ENCODE peak calls at places on chromosomes 4 and X, in four cellular contexts. M, T, C and H are unnamed samples.

GRCh38 chr4:32002037-32002747 is 1282.0 kb downstream of the PCDH7 start:
- DNase-seq in M (no peak), T (no peak), C (no peak), H (no peak)

GRCh38 chr4:7112656-7113055 is 44.8 kb upstream of the GRPEL1 start:
- DNase-seq in M (no peak), T (no peak), C (no peak), H (no peak)

GRCh38 chr4:175998782-175999181 is 66.9 kb upstream of the WDR17 start:
- DNase-seq in M (no peak), T (peak; percentile 43), C (no peak), H (no peak)

GRCh38 chrX:38347136-38347535 is 5.3 kb upstream of the OTC start:
- DNase-seq in M (no peak), T (no peak), C (no peak), H (no peak)

GRCh38 chr4:38390962-38391361 is 273.0 kb upstream of the KLF3 start:
- DNase-seq in M (peak; percentile 27), T (no peak), C (no peak), H (no peak)

GRCh38 chrX:16828126-16828908 is 41.8 kb downstream of the RBBP7 start:
- DNase-seq in M (no peak), T (no peak), C (no peak), H (no peak)

GRCh38 chr4:11631416-11631815 is 202.7 kb upstream of the HS3ST1 start:
- DNase-seq in M (no peak), T (no peak), C (no peak), H (no peak)

GRCh38 chrX:145524931-145525330 is 277.6 kb downstream of the SPANXN1 start:
- DNase-seq in M (no peak), T (no peak), C (no peak), H (no peak)

GRCh38 chrX:17376381-17377046 is 1.5 kb downstream of the NHS start:
- DNase-seq in M (no peak), T (no peak), C (no peak), H (no peak)

GRCh38 chr4:54109226-54110018 is 9.5 kb downstream of the GSX2 start:
- DNase-seq in M (no peak), T (no peak), C (no peak), H (no peak)

GRCh38 chrX:25523574-25523973 is 507.8 kb upstream of the ARX start:
- DNase-seq in M (peak; percentile 42), T (peak; percentile 3), C (no peak), H (peak; percentile 37)

GRCh38 chr4:1763070-1763549 is 30.0 kb upstream of the FGFR3 start:
- DNase-seq in M (no peak), T (no peak), C (no peak), H (no peak)

GRCh38 chr4:35463251-35463952 is 780.9 kb downstream of the ARAP2 start:
- DNase-seq in M (no peak), T (no peak), C (no peak), H (no peak)

GRCh38 chrX:25204182-25204581 is 188.4 kb upstream of the ARX start:
- DNase-seq in M (no peak), T (no peak), C (no peak), H (peak; percentile 20)

GRCh38 chr4:2378898-2379297 is 39.5 kb downstream of the ZFYVE28 start:
- DNase-seq in M (no peak), T (no peak), C (no peak), H (no peak)

GRCh38 chr4:128871948-128872347 is 62.4 kb downstream of the JADE1 start:
- DNase-seq in M (no peak), T (no peak), C (no peak), H (no peak)

GRCh38 chr4:165398570-165398969 is 19.8 kb downstream of the CPE start:
- DNase-seq in M (no peak), T (no peak), C (no peak), H (peak; percentile 59)
- TF ChIP-seq TCF12 in M (no peak), T (no peak), C (no peak), H (no peak)

GRCh38 chr4:122759639-122760310 is 27.3 kb downstream of the BBS12 start:
- DNase-seq in M (no peak), T (no peak), C (no peak), H (no peak)
- TF ChIP-seq CTCF in M (no peak), T (no peak), C (peak; percentile 4), H (peak; percentile 57)

GRCh38 chr4:92304073-92304472 is 307 bp downstream of the GRID2 start:
- DNase-seq in M (no peak), T (no peak), C (no peak), H (peak; percentile 42)
- TF ChIP-seq TCF12 in M (no peak), T (no peak), C (no peak), H (no peak)

GRCh38 chr4:109916003-109916399 is 3.3 kb downstream of the EGF start:
- DNase-seq in M (no peak), T (no peak), C (no peak), H (no peak)

GRCh38 chr4:109915385-109916002 is 2.8 kb downstream of the EGF start:
- DNase-seq in M (no peak), T (no peak), C (no peak), H (no peak)

GRCh38 chr4:109914356-109914755 is 1.7 kb downstream of the EGF start:
- DNase-seq in M (no peak), T (no peak), C (no peak), H (no peak)

GRCh38 chr4:109912706-109913621 is at the start of gene EGF:
- DNase-seq in M (no peak), T (no peak), C (no peak), H (no peak)

GRCh38 chr4:109913842-109914241 is 1.2 kb downstream of the EGF start:
- DNase-seq in M (no peak), T (no peak), C (no peak), H (no peak)
- TF ChIP-seq CTCF in M (no peak), T (no peak), C (no peak), H (no peak)

DNA sequence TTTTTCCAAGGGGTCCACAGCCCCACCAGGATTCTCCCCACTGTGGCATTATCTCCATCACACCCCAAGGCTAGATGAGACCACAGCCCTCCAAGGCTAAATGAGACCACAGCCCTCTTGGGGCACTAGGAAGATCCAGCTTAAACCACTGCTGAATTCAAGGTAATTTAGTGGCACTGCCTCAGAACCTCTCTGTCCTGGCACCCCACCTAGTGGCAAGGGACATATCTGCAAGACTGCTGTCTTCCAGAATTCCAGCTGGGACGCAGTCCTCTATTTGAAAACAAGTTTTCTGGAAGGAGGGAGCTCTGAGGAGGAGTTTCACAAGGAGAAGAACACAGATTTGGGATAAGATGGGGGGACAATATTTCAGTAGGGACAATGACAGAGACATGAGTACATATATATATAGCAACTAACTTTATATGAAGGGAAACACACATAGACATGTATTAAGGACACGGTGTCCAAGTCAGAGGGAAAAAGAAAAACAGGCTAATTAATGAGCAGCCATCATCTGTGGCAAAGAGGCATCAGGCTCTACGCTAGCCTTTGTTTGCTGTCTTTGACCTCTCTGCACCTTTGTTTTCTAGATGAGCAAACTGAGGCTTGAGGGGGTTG is 9.3 kb downstream of the CETN2 start:
- DNase-seq in M (peak; percentile 23), T (peak; percentile 9), C (no peak), H (peak; percentile 49)
- TF ChIP-seq TCF12 in M (no peak), T (no peak), C (no peak), H (no peak)

GRCh38 chrX:23079347-23079746 is 79.6 kb downstream of the DDX53 start:
- DNase-seq in M (no peak), T (no peak), C (no peak), H (no peak)
- TF ChIP-seq CTCF in M (no peak), T (no peak), C (no peak), H (peak; percentile 33)

DNA sequence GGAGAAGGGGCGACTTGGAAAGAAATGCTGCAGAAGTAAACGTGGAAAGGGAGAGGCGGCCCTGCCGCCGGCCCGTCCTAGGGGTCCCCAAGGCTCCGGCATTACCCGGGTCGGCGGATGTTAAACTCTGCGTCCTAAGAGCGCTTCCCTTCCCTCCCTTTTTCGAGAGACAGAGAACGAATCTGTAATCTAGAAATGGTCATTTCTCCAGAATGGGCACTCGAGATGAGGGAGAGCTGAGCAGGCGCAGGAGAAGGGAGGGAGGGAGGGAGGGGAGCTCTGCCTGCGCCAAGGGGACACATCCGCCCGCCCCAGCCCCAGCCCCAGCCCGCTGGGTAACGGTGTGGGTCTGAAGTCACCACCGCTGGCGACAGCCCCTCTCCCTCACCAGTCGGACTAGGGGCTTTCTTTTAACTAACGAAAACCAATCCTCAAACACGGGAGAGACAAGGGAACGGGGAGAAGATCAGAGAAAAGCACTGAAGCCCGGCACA is 1.7 kb downstream of the HCFC1 start:
- DNase-seq in M (no peak), T (no peak), C (no peak), H (peak; percentile 59)
- TF ChIP-seq TCF12 in M (no peak), T (no peak), C (no peak), H (no peak)

DNA sequence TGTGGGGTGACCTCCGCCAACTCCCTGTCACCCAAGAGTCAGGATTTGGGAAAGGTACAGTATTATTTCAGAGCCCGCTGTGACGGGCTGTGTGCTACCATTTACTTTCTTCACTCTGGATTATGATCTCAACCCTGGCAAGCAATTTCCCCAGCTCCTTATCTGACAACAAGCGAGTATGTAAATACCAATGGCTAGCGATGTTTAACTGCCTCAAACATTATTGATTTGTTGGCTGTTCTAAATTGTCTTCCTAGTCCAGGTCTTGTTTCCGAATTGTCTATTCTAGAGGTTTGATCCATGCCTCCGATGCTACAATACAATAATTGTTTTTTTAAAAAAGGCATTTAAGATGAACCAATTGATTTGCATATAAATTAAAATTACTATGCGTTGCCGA is 17.7 kb upstream of the PITX2 start:
- DNase-seq in M (peak; percentile 5), T (no peak), C (no peak), H (no peak)
- TF ChIP-seq CTCF in M (no peak), T (no peak), C (no peak), H (no peak)

GRCh38 chr4:185623444-185624247 is 88.3 kb upstream of the PDLIM3 start:
- DNase-seq in M (no peak), T (no peak), C (no peak), H (no peak)
- TF ChIP-seq TCF12 in M (no peak), T (no peak), C (no peak), H (no peak)

GRCh38 chrX:132613801-132614200 is 125.0 kb upstream of the MBNL3 start:
- DNase-seq in M (peak; percentile 46), T (no peak), C (no peak), H (no peak)
- TF ChIP-seq CTCF in M (no peak), T (no peak), C (no peak), H (no peak)